ENCODE peak calls at places on chromosomes 4 and X, in nine cellular contexts. T is B cell; C is heart left ventricle; G is NB4; X is RWPE1; L is lower lobe of right lung; B is CD8-positive, alpha-beta T cell; F is IMR-90; E is fibroblast of lung. A is an unnamed sample.

GRCh38 chrX:51496501-51497291 is at the start of gene NUDT11:
- DNase-seq in T (peak), C (peak), G (no peak), X (peak), L (peak), B (peak), F (peak), E (peak), A (peak)

GRCh38 chr4:3299122-3299521 is 6.3 kb downstream of the RGS12 start:
- DNase-seq in T (no peak), C (peak), G (no peak), X (no peak), L (no peak), B (no peak), F (no peak), E (no peak), A (no peak)

GRCh38 chr4:118776166-118776954 is 59.6 kb downstream of the SEC24D start:
- DNase-seq in T (no peak), C (no peak), G (no peak), X (no peak), L (no peak), B (no peak), F (peak), E (peak), A (no peak)

GRCh38 chrX:1102786-1103185 is 109.7 kb downstream of the CRLF2 start:
- DNase-seq in T (no peak), C (no peak), G (no peak), X (no peak), L (no peak), B (no peak), F (no peak), E (no peak), A (no peak)

GRCh38 chrX:136780738-136781137 is at the start of gene ARHGEF6:
- DNase-seq in T (no peak), C (no peak), G (peak), X (no peak), L (no peak), B (no peak), F (no peak), E (peak), A (no peak)

GRCh38 chrX:30649859-30650258 is 3.4 kb upstream of the GK start:
- DNase-seq in T (no peak), C (no peak), G (no peak), X (no peak), L (no peak), B (no peak), F (peak), E (peak), A (peak)

GRCh38 chr4:148405161-148405893 is 36.9 kb downstream of the NR3C2 start:
- DNase-seq in T (no peak), C (no peak), G (no peak), X (no peak), L (peak), B (no peak), F (no peak), E (no peak), A (no peak)

GRCh38 chr4:119313237-119313636 is 8.7 kb downstream of the FABP2 start:
- DNase-seq in T (no peak), C (no peak), G (peak), X (no peak), L (no peak), B (no peak), F (no peak), E (no peak), A (no peak)

GRCh38 chr4:109418588-109418987 is 15.0 kb upstream of the SEC24B start:
- DNase-seq in T (no peak), C (no peak), G (no peak), X (no peak), L (no peak), B (no peak), F (no peak), E (no peak), A (no peak)

GRCh38 chrX:154309041-154309775 is 13.6 kb downstream of the TKTL1 start:
- DNase-seq in T (no peak), C (no peak), G (no peak), X (no peak), L (no peak), B (no peak), F (no peak), E (no peak), A (no peak)

GRCh38 chr4:55568905-55569504 is 22.3 kb upstream of the CLOCK start:
- DNase-seq in T (no peak), C (no peak), G (no peak), X (no peak), L (no peak), B (no peak), F (no peak), E (no peak), A (no peak)

GRCh38 chr4:98653890-98654867 is 4.2 kb downstream of the TSPAN5 start:
- DNase-seq in T (no peak), C (no peak), G (no peak), X (peak), L (no peak), B (no peak), F (peak), E (peak), A (no peak)

GRCh38 chrX:18885317-18886004 is 98.5 kb downstream of the PHKA2 start:
- DNase-seq in T (no peak), C (no peak), G (no peak), X (no peak), L (no peak), B (peak), F (peak), E (peak), A (no peak)

GRCh38 chr4:17206829-17207773 is 304.8 kb downstream of the QDPR start:
- DNase-seq in T (no peak), C (no peak), G (no peak), X (no peak), L (no peak), B (no peak), F (no peak), E (no peak), A (no peak)

GRCh38 chr4:151679247-151679646 is 81.6 kb downstream of the GATB start:
- DNase-seq in T (no peak), C (no peak), G (no peak), X (no peak), L (no peak), B (no peak), F (no peak), E (no peak), A (no peak)

GRCh38 chrX:18888281-18888680 is 95.6 kb downstream of the PHKA2 start:
- DNase-seq in T (no peak), C (no peak), G (no peak), X (no peak), L (no peak), B (no peak), F (no peak), E (no peak), A (no peak)

GRCh38 chr4:145931403-145931802 is 7.2 kb downstream of the ZNF827 start:
- DNase-seq in T (no peak), C (no peak), G (no peak), X (no peak), L (no peak), B (no peak), F (no peak), E (no peak), A (no peak)

GRCh38 chrX:72312311-72312940 is 6.7 kb upstream of the CITED1 start:
- DNase-seq in T (no peak), C (no peak), G (no peak), X (peak), L (no peak), B (no peak), F (no peak), E (no peak), A (no peak)

GRCh38 chr4:29762151-29762550 is 958.0 kb upstream of the PCDH7 start:
- DNase-seq in T (no peak), C (no peak), G (no peak), X (no peak), L (no peak), B (no peak), F (no peak), E (no peak), A (no peak)

DNA sequence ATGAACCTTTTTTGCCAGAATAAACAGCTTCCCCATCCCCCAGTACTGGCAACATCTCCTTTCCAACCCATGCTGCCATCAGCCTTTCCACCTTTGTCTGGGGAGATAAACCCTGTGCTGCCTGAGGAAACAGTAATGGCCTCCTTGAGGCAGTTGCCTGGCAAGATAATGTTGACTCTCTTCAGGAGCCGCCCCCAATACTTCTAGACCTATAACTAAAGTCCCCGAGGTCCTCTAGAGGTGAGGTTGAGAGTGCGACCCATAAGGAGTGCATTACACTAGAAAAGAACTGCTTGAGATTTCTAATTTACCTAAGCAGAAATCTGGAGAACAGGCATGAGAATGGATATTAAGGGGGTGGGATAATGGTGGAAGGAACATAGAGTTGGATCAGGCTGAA is 963.2 kb upstream of the PCDH7 start:
- DNase-seq in T (no peak), C (no peak), G (no peak), X (no peak), L (no peak), B (no peak), F (no peak), E (no peak), A (no peak)
- TF ChIP-seq CTCF in T (no peak), C (no peak), G (no peak), X (no peak), L (no peak), B (no peak), F (no peak), E (no peak), A (no peak)

GRCh38 chrX:107542500-107542899 is 85.8 kb upstream of the PRPS1 start:
- DNase-seq in T (no peak), C (no peak), G (peak), X (peak), L (no peak), B (no peak), F (peak), E (peak), A (no peak)
- TF ChIP-seq CTCF in T (no peak), C (no peak), G (peak), X (no peak), L (no peak), B (no peak), F (peak), E (peak), A (peak)

GRCh38 chr4:16196482-16197393 is 29.5 kb downstream of the TAPT1 start:
- DNase-seq in T (peak), C (no peak), G (peak), X (peak), L (no peak), B (no peak), F (peak), E (peak), A (no peak)
- TF ChIP-seq CTCF in T (no peak), C (peak), G (no peak), X (peak), L (peak), B (no peak), F (peak), E (peak), A (no peak)

GRCh38 chr4:183657564-183657963 is 1.4 kb downstream of the RWDD4 start:
- DNase-seq in T (no peak), C (no peak), G (peak), X (no peak), L (no peak), B (no peak), F (no peak), E (no peak), A (no peak)

GRCh38 chr4:183658362-183659028 is 490 bp downstream of the RWDD4 start:
- DNase-seq in T (peak), C (peak), G (peak), X (peak), L (peak), B (peak), F (peak), E (no peak), A (peak)

GRCh38 chr4:183659919-183660318 is 826 bp downstream of the TRAPPC11 start:
- DNase-seq in T (no peak), C (no peak), G (peak), X (no peak), L (no peak), B (no peak), F (peak), E (no peak), A (no peak)

DNA sequence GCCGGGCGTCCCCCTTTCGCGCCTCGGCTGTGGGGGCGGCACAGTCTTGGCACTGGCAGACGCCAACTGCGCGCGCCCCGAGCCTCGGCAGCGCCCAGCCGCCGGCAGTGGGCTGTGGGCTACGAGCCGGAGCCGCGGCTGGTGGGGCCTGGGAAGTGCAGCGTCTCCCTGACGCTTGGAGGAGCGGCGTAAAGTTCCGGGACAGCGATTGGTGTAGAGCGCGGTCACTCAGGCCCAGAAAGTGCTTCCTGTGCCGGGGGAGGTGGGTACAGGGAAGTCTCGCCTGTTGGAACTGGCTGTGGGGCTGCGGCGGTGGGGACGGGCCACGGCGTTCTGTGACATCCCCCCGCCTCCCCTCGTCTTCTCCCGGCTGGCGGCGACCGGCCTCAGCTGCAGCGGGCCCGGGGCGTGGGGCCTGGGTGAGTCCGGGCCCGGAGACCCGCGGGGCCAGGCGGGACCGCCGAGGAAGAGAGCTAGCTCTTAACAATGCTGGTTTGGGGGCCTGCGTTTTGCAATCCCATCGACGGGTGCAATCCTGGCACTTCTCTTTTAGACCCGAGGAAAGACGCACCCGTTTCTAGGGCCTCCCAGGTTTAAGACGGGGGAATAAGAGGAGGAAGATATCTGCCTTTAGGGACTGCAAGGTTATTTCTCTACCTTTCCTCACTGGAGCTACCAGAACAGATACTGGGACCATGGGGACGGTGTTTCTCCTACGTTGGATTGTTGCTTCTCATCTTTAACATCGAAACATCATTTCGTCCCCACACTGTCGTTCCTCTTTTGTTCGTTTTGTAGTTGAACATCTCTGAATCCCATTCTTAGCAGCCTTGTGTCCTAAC is at the start of the genes RWDD4 and TRAPPC11:
- DNase-seq in T (peak), C (peak), G (peak), X (peak), L (peak), B (peak), F (peak), E (peak), A (peak)
- TF ChIP-seq CTCF in T (no peak), C (no peak), G (no peak), X (peak), L (peak), B (no peak), F (peak), E (peak), A (peak)

DNA sequence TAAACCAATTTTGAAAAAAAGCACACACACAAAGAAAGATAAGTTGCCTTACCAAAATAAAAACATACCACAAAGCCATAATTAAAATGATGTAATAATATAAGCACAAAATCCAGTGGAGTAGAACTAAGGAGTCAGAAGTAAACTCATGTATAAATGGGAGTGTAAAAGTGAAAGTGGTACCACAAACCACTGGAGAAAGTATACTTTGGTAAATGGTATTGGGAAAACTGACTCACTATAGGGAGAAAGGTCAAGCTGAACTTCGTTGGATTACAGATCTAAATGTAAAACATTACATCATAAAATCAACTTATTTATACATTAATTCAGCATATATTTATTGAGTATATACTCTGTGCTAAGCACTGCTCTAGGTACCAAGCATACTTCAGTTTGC is 46.3 kb upstream of the HHIP start:
- DNase-seq in T (no peak), C (no peak), G (no peak), X (no peak), L (no peak), B (no peak), F (peak), E (peak), A (no peak)
- TF ChIP-seq CTCF in T (no peak), C (no peak), G (no peak), X (no peak), L (no peak), B (no peak), F (no peak), E (no peak), A (no peak)